ENCODE peak calls at places on chromosomes 3 and 15, in seven cellular contexts. Q is endothelial cell of umbilical vein, M is GM10248, B is A172, X is EH, J is fibroblast of gingiva, V is AML-193. W is an unnamed sample.

GRCh38 chr15:73386238-73386637 is 17.5 kb upstream of the HCN4 start:
- DNase-seq in Q (no peak), M (no peak), B (no peak), X (no peak), J (no peak), V (no peak), W (no peak)

GRCh38 chr15:76341366-76342045 is 4.9 kb downstream of the ISL2 start:
- DNase-seq in Q (no peak), M (no peak), B (no peak), X (peak; percentile 23), J (no peak), V (no peak), W (no peak)

GRCh38 chr3:148873928-148874326 is 8.8 kb downstream of the CPA3 start:
- DNase-seq in Q (peak; percentile 63), M (no peak), B (no peak), X (peak; percentile 67), J (no peak), V (no peak), W (no peak)

GRCh38 chr3:126216416-126216815 is 36.0 kb upstream of the ALDH1L1 start:
- DNase-seq in Q (no peak), M (no peak), B (peak; percentile 75), X (peak; percentile 81), J (no peak), V (no peak), W (no peak)

GRCh38 chr15:39208187-39208586 is 372.7 kb upstream of the THBS1 start:
- DNase-seq in Q (no peak), M (no peak), B (no peak), X (no peak), J (no peak), V (no peak), W (no peak)

GRCh38 chr3:159486580-159486979 is 502.1 kb upstream of the IL12A start:
- DNase-seq in Q (peak; percentile 9), M (no peak), B (no peak), X (peak; percentile 6), J (no peak), V (no peak), W (no peak)

GRCh38 chr3:196666001-196666867 is 26.7 kb downstream of the NRROS start:
- DNase-seq in Q (no peak), M (no peak), B (peak; percentile 95), X (peak; percentile 74), J (peak; percentile 68), V (no peak), W (peak; percentile 69)

GRCh38 chr3:197750863-197751737 is 1.4 kb downstream of the FYTTD1 start:
- DNase-seq in Q (peak; percentile 57), M (no peak), B (peak; percentile 29), X (peak; percentile 56), J (peak; percentile 44), V (peak; percentile 64), W (peak; percentile 46)

GRCh38 chr15:53808058-53808703 is 48.7 kb upstream of the WDR72 start:
- DNase-seq in Q (peak; percentile 7), M (peak; percentile 10), B (no peak), X (no peak), J (no peak), V (peak; percentile 2), W (peak; percentile 42)

GRCh38 chr15:36880226-36880912 is 220.0 kb downstream of the MEIS2 start:
- DNase-seq in Q (no peak), M (no peak), B (no peak), X (no peak), J (no peak), V (no peak), W (no peak)

GRCh38 chr3:61682671-61683408 is 121.5 kb downstream of the PTPRG start:
- DNase-seq in Q (no peak), M (no peak), B (peak; percentile 23), X (peak; percentile 76), J (peak; percentile 91), V (no peak), W (no peak)

GRCh38 chr15:36062357-36062756 is 516.4 kb upstream of the DPH6 start:
- DNase-seq in Q (no peak), M (no peak), B (no peak), X (no peak), J (no peak), V (no peak), W (no peak)

GRCh38 chr15:63493451-63493850 is 10.9 kb upstream of the USP3 start:
- DNase-seq in Q (no peak), M (no peak), B (no peak), X (no peak), J (no peak), V (no peak), W (no peak)

W was measured in Kasumi-1.